ENCODE peak calls at places on chromosome 9, in eight cellular contexts. W is fibroblast of the aortic adventitia, U is foreskin fibroblast, B is Panc1, A is lower lobe of right lung, D is HFF-Myc, V is adrenal gland, X is sigmoid colon. H is an unnamed sample.

GRCh38 chr9:131348631-131349521 is 45.0 kb upstream of the PRRC2B start:
- DNase-seq in W (no peak), U (peak), B (no peak), A (peak), D (no peak), V (no peak), X (no peak), H (no peak)

GRCh38 chr9:15295761-15296405 is 11.1 kb downstream of the TTC39B start:
- DNase-seq in W (peak), U (peak), B (no peak), A (no peak), D (no peak), V (no peak), X (no peak), H (peak)

GRCh38 chr9:136311433-136312375 is 7.8 kb upstream of the CCDC187 start:
- DNase-seq in W (no peak), U (no peak), B (no peak), A (no peak), D (no peak), V (no peak), X (no peak), H (no peak)

GRCh38 chr9:114094971-114095370 is 4.1 kb downstream of the KIF12 start:
- DNase-seq in W (no peak), U (no peak), B (no peak), A (no peak), D (no peak), V (no peak), X (peak), H (no peak)

GRCh38 chr9:122392714-122393113 is 21.9 kb downstream of the PTGS1 start:
- DNase-seq in W (peak), U (peak), B (no peak), A (no peak), D (no peak), V (no peak), X (no peak), H (no peak)

GRCh38 chr9:128150594-128151342 is 1.5 kb downstream of the LCN2 start:
- DNase-seq in W (no peak), U (no peak), B (no peak), A (peak), D (no peak), V (no peak), X (no peak), H (no peak)

GRCh38 chr9:14349141-14349817 is 35.3 kb upstream of the NFIB start:
- DNase-seq in W (peak), U (peak), B (no peak), A (no peak), D (no peak), V (no peak), X (no peak), H (no peak)

GRCh38 chr9:86801246-86801645 is 146.1 kb downstream of the GAS1 start:
- DNase-seq in W (peak), U (peak), B (no peak), A (no peak), D (no peak), V (no peak), X (no peak), H (peak)

GRCh38 chr9:6576930-6577329 is 68.6 kb downstream of the GLDC start:
- DNase-seq in W (no peak), U (no peak), B (no peak), A (no peak), D (no peak), V (no peak), X (no peak), H (no peak)

GRCh38 chr9:95080961-95081658 is 236.4 kb downstream of the FANCC start:
- DNase-seq in W (no peak), U (no peak), B (no peak), A (no peak), D (no peak), V (no peak), X (peak), H (no peak)

GRCh38 chr9:136143215-136144001 is 24.7 kb upstream of the TMEM250 start:
- DNase-seq in W (peak), U (peak), B (no peak), A (no peak), D (no peak), V (no peak), X (no peak), H (peak)

GRCh38 chr9:70479880-70480291 is 65.4 kb upstream of the KLF9 start:
- DNase-seq in W (peak), U (peak), B (no peak), A (peak), D (no peak), V (no peak), X (peak), H (peak)

GRCh38 chr9:19934301-19934868 is 145.5 kb upstream of the SLC24A2 start:
- DNase-seq in W (peak), U (peak), B (no peak), A (no peak), D (no peak), V (peak), X (no peak), H (peak)

GRCh38 chr9:83544002-83544698 is 5.9 kb upstream of the FRMD3 start:
- DNase-seq in W (peak), U (peak), B (peak), A (no peak), D (peak), V (peak), X (no peak), H (peak)

GRCh38 chr9:103530934-103531333 is 535.8 kb downstream of the CYLC2 start:
- DNase-seq in W (no peak), U (no peak), B (no peak), A (no peak), D (no peak), V (no peak), X (no peak), H (no peak)

GRCh38 chr9:87599901-87600610 is 102.4 kb downstream of the DAPK1 start:
- DNase-seq in W (peak), U (peak), B (no peak), A (no peak), D (peak), V (no peak), X (peak), H (peak)

GRCh38 chr9:133632806-133633680 is 3.1 kb upstream of the DBH start:
- DNase-seq in W (no peak), U (no peak), B (no peak), A (no peak), D (no peak), V (no peak), X (no peak), H (no peak)

GRCh38 chr9:38110476-38110875 is 41.4 kb upstream of the SHB start:
- DNase-seq in W (no peak), U (no peak), B (no peak), A (no peak), D (no peak), V (no peak), X (no peak), H (no peak)

GRCh38 chr9:98045234-98046160 is 11.0 kb upstream of the NANS start:
- DNase-seq in W (peak), U (no peak), B (no peak), A (no peak), D (no peak), V (no peak), X (no peak), H (no peak)

GRCh38 chr9:31715250-31715649 is 669.2 kb upstream of the ACO1 start:
- DNase-seq in W (no peak), U (no peak), B (no peak), A (no peak), D (no peak), V (no peak), X (no peak), H (peak)

GRCh38 chr9:86946712-86947145 is 577 bp downstream of the GAS1 start:
- DNase-seq in W (peak), U (no peak), B (no peak), A (peak), D (no peak), V (peak), X (peak), H (peak)

GRCh38 chr9:6842584-6842947 is 84.8 kb downstream of the KDM4C start:
- DNase-seq in W (peak), U (peak), B (no peak), A (no peak), D (no peak), V (no peak), X (no peak), H (peak)

GRCh38 chr9:127180457-127181314 is 58.3 kb upstream of the ANGPTL2 start:
- DNase-seq in W (no peak), U (no peak), B (no peak), A (peak), D (no peak), V (no peak), X (peak), H (no peak)

GRCh38 chr9:127802576-127803443 is at the start of gene FPGS:
- DNase-seq in W (peak), U (peak), B (no peak), A (peak), D (peak), V (peak), X (peak), H (peak)

GRCh38 chr9:120603010-120603409 is 23.0 kb upstream of the CDK5RAP2 start:
- DNase-seq in W (no peak), U (no peak), B (no peak), A (no peak), D (no peak), V (no peak), X (no peak), H (no peak)

GRCh38 chr9:100575765-100576368 is 2.0 kb upstream of the CAVIN4 start:
- DNase-seq in W (peak), U (peak), B (no peak), A (no peak), D (no peak), V (no peak), X (no peak), H (no peak)

GRCh38 chr9:38386319-38386895 is 6.1 kb upstream of the ALDH1B1 start:
- DNase-seq in W (no peak), U (no peak), B (no peak), A (no peak), D (no peak), V (no peak), X (no peak), H (no peak)

GRCh38 chr9:130347931-130348330 is 82.4 kb downstream of the HMCN2 start:
- DNase-seq in W (no peak), U (no peak), B (no peak), A (no peak), D (no peak), V (no peak), X (no peak), H (no peak)

GRCh38 chr9:82621446-82621845 is 441.5 kb downstream of the RASEF start:
- DNase-seq in W (no peak), U (peak), B (no peak), A (no peak), D (no peak), V (no peak), X (no peak), H (no peak)

GRCh38 chr9:87699835-87700234 is 26.1 kb upstream of the CTSL start:
- DNase-seq in W (no peak), U (peak), B (no peak), A (no peak), D (no peak), V (no peak), X (no peak), H (no peak)

GRCh38 chr9:9790216-9790872 is 822.5 kb downstream of the PTPRD start:
- DNase-seq in W (peak), U (peak), B (peak), A (no peak), D (no peak), V (peak), X (no peak), H (peak)

GRCh38 chr9:111036946-111037743 is 1.1 kb downstream of the LPAR1 start:
- DNase-seq in W (peak), U (peak), B (no peak), A (no peak), D (no peak), V (no peak), X (no peak), H (peak)

GRCh38 chr9:108831496-108832178 is 24.1 kb downstream of the ACTL7B start:
- DNase-seq in W (no peak), U (no peak), B (no peak), A (no peak), D (no peak), V (no peak), X (no peak), H (no peak)

GRCh38 chr9:108022246-108022935 is 532.8 kb upstream of the KLF4 start:
- DNase-seq in W (no peak), U (no peak), B (no peak), A (no peak), D (no peak), V (no peak), X (no peak), H (no peak)

GRCh38 chr9:134434896-134435506 is 108.7 kb downstream of the RXRA start:
- DNase-seq in W (peak), U (peak), B (no peak), A (peak), D (peak), V (peak), X (peak), H (peak)

GRCh38 chr9:115507148-115507547 is 389.2 kb upstream of the TNC start:
- DNase-seq in W (no peak), U (no peak), B (no peak), A (no peak), D (no peak), V (no peak), X (no peak), H (no peak)

GRCh38 chr9:131676431-131676972 is 63.4 kb downstream of the RAPGEF1 start:
- DNase-seq in W (no peak), U (peak), B (no peak), A (no peak), D (no peak), V (no peak), X (no peak), H (no peak)

DNA sequence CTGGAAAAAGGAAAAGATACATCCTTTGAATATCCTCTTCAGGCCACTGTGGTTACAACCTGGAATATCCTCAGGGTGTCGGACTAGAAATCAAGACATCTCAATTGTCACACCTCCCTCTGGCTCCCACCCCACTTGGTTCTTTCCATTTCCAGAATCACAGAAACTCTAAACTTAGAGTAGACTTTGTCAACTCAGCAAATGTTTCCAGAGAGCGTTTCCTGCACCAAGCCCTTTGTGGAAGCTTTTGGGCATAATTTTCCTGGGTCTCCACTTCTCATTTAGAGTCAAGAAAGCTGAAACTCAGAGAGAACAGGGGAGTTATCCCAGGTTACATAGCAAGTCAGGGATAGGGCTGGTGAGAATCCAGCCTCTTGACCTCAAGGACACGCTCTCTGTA is 108.8 kb downstream of the ASTN2 start:
- DNase-seq in W (no peak), U (no peak), B (no peak), A (no peak), D (no peak), V (no peak), X (no peak), H (no peak)
- H3K4me3 ChIP-seq in W (no peak), U (no peak), B (no peak), A (no peak), D (no peak), V (no peak), X (no peak), H (no peak)

GRCh38 chr9:25648116-25648515 is 30.1 kb downstream of the TUSC1 start:
- DNase-seq in W (no peak), U (no peak), B (no peak), A (no peak), D (no peak), V (no peak), X (no peak), H (no peak)
- TF ChIP-seq CTCF in W (no peak), U (no peak), B (no peak), A (no peak), D (no peak), V (no peak), X (no peak), H (no peak)

DNA sequence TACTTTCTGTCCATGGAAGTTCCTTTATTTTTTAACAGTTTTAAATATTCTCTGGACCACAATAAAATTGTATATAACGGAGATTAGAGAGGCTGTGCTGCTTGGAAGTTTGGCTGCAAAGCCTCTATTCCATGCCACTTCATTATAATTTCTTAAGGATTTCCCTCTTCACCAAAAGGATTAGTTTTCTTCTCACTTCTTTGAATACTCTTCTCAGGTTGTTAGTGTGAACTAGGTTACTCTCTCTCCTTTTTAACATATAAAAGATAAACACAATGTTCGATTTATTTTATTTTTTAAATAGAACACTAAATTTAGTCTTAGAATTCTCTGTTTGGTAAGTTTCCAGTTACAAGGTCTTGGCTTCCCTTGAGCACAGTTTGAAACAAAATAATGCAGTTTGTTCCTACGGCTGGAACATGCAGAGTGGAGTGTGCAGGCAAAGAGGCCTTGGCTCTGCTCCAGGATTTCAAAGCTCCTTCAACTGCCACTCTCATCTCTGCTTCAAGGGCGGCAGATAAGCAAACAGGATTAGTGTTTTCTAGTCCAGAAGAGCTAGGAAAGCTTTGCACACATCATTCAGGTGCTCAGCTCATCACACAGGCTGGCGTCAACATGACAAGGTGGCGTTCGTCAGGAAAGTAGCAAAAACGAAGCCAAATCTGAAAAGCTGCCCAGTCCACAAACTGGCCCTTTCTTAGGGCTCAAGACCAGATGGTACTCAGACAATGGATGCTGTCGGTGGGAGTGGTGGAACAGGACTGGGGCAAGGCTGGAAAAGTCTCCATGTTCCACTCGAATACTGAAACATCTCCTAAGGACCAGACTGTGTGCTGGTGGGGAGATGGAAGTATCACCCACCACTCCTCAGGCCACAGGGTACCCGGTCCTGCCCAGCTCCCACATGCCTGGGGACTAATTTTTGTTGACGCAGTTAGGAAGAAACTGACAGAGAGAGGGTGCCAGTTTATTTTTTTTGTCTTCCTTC is 286.6 kb downstream of the CRB2 start:
- DNase-seq in W (peak), U (peak), B (no peak), A (peak), D (no peak), V (peak), X (peak), H (peak)
- H3K4me3 ChIP-seq in W (no peak), U (no peak), B (no peak), A (no peak), D (no peak), V (no peak), X (no peak), H (no peak)

DNA sequence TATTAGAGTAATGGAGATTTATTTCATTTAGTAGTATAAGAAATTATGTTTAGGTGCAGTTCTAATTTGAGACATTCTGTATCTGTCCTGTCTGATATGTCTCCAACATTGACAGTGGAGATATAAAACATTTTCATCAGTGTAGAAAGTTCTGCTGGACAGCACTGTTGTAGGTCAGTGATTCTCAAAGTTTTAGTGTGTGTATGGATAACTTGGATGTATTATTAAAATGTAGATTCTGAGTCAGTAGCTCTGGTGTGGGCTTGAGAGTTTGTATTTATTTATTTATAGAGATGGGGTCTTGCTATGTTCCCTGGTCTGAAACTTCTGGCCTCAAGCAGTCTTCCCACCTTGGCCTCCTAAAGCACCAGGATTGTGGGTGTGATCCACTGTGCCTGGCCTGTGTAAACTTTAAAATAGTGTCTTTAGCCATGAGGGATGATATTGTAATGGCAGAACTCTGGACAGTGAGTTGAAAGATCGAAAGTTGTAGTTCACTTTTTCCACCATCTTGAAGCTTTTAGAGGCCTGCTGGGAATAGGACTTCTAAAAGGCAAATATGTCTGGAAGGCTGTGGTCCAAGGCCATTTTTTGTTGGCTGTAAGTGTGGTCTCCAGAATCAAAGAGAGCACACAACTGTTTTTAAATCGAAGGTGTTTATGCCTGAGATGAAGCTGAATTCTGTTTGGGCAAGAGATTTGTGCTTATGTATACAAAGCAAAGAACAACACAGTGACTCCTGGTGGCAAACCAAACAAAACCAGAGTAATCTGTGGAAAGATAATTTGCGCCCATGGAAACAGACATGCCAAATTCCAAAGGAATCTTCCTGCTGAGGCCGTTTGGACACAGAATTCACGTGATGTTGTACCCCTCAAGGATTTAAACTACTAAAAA is 12.4 kb downstream of the UBAP1 start:
- DNase-seq in W (peak), U (peak), B (no peak), A (no peak), D (no peak), V (no peak), X (no peak), H (peak)
- TF ChIP-seq CTCF in W (peak), U (peak), B (no peak), A (peak), D (peak), V (peak), X (no peak), H (peak)